ENCODE peak calls at places on chromosomes 6 and 20, in eight cellular contexts. K is NCI-H1417; H is cardiac muscle cell; J is cardiac fibroblast; I is neural crest cell; D is activated T-cell treated with anti-CD3 and anti-CD28 coated beads, Interleukin-2, amount 50 U/mL, for 4 hours; A is stimulated activated CD4-positive, alpha-beta T cell treated with anti-CD3 and anti-CD28 coated beads, TNF-alpha, amount 100 ng/mL, for 4 hours; V is NCI-H1694. W is an unnamed sample.

GRCh38 chr6:159212026-159212425 is 42.8 kb downstream of the FNDC1 start:
- DNase-seq in D (no peak), K (peak), J (peak), H (no peak), I (no peak), V (no peak), A (no peak), W (no peak)

GRCh38 chr6:164166515-164166914 is 752.0 kb downstream of the QKI start:
- DNase-seq in D (no peak), K (no peak), I (no peak), V (no peak), J (no peak), A (no peak), H (no peak), W (no peak)

GRCh38 chr6:116412270-116412669 is 41.5 kb downstream of the DSE start:
- DNase-seq in K (no peak), H (peak), A (no peak), V (no peak), D (no peak), J (peak), I (no peak), W (no peak)

GRCh38 chr6:116165596-116165995 is 39.7 kb upstream of the COL10A1 start:
- DNase-seq in K (no peak), V (no peak), A (no peak), J (no peak), I (no peak), H (no peak), D (no peak), W (no peak)

GRCh38 chr20:32594204-32594603 is 9.1 kb upstream of the NOL4L start:
- DNase-seq in H (no peak), D (no peak), J (no peak), I (no peak), V (no peak), K (no peak), A (no peak), W (no peak)

GRCh38 chr6:124968401-124968800 is 6.2 kb downstream of the RNF217 start:
- DNase-seq in J (peak), V (no peak), D (no peak), H (peak), A (no peak), K (no peak), I (no peak), W (no peak)

GRCh38 chr20:63009988-63010769 is 3.4 kb upstream of the BHLHE23 start:
- DNase-seq in H (no peak), V (no peak), K (peak), A (peak), J (no peak), D (peak), I (no peak), W (no peak)

GRCh38 chr20:53878262-53879047 is 191.9 kb downstream of the BCAS1 start:
- DNase-seq in J (no peak), D (no peak), I (no peak), H (no peak), V (no peak), A (no peak), K (no peak), W (no peak)

GRCh38 chr6:24357336-24358218 is at the start of gene DCDC2:
- DNase-seq in H (peak), J (peak), V (no peak), A (peak), D (peak), K (peak), I (no peak), W (no peak)

GRCh38 chr6:52993461-52993860 is 1.6 kb downstream of the GSTA4 start:
- DNase-seq in I (no peak), D (no peak), V (no peak), J (no peak), A (no peak), H (no peak), K (no peak), W (peak)

GRCh38 chr20:40080059-40080652 is 608.9 kb downstream of the MAFB start:
- DNase-seq in J (no peak), D (no peak), V (no peak), K (no peak), H (no peak), I (no peak), A (no peak), W (no peak)

GRCh38 chr6:43616728-43617472 is 12.2 kb downstream of the GTPBP2 start:
- DNase-seq in V (no peak), A (no peak), D (no peak), I (no peak), H (no peak), J (no peak), K (no peak), W (no peak)

GRCh38 chr20:63320041-63320511 is 27.1 kb downstream of the COL20A1 start:
- DNase-seq in V (no peak), I (no peak), K (no peak), J (no peak), D (no peak), A (no peak), H (no peak), W (no peak)

GRCh38 chr20:42024653-42025052 is 406.5 kb upstream of the CHD6 start:
- DNase-seq in I (peak), H (peak), J (peak), D (no peak), V (no peak), K (no peak), A (no peak), W (no peak)

GRCh38 chr6:84777888-84778287 is 13.5 kb upstream of the TBX18 start:
- DNase-seq in D (no peak), K (no peak), I (no peak), V (no peak), J (no peak), A (no peak), H (no peak), W (no peak)

GRCh38 chr6:159125977-159126376 is 43.2 kb upstream of the FNDC1 start:
- DNase-seq in J (no peak), K (no peak), I (no peak), A (no peak), D (no peak), V (no peak), H (peak), W (no peak)

GRCh38 chr6:84575264-84575663 is 189.1 kb downstream of the TBX18 start:
- DNase-seq in D (no peak), J (peak), A (no peak), I (no peak), H (no peak), V (no peak), K (no peak), W (no peak)

GRCh38 chr6:155040154-155040553 is 45.0 kb downstream of the TIAM2 start:
- DNase-seq in D (no peak), J (no peak), I (no peak), H (no peak), K (no peak), V (no peak), A (no peak), W (no peak)

GRCh38 chr6:6661684-6662083 is 73.2 kb downstream of the LY86 start:
- DNase-seq in J (peak), V (peak), K (peak), H (peak), A (no peak), I (no peak), D (no peak), W (peak)

GRCh38 chr6:127641905-127642304 is 64.9 kb downstream of the C6orf58 start:
- DNase-seq in J (peak), D (no peak), A (no peak), H (peak), I (peak), K (peak), V (peak), W (peak)

GRCh38 chr6:169702640-169703246 is 817 bp downstream of the C6orf120 start:
- DNase-seq in K (peak), A (peak), H (peak), J (peak), I (peak), V (no peak), D (peak), W (no peak)

GRCh38 chr6:599946-600448 is 56.9 kb downstream of the HUS1B start:
- DNase-seq in V (no peak), J (no peak), K (no peak), D (no peak), I (no peak), H (no peak), A (no peak), W (no peak)

GRCh38 chr20:54726687-54727086 is 251.3 kb downstream of the DOK5 start:
- DNase-seq in K (peak), H (no peak), J (no peak), V (peak), I (no peak), D (no peak), A (no peak), W (no peak)

GRCh38 chr6:128499079-128499705 is 21.2 kb downstream of the PTPRK start:
- DNase-seq in V (no peak), I (no peak), J (no peak), A (no peak), D (no peak), H (no peak), K (no peak), W (no peak)

GRCh38 chr20:53210041-53210440 is 237.9 kb downstream of the TSHZ2 start:
- DNase-seq in A (no peak), H (no peak), J (no peak), K (no peak), I (no peak), D (no peak), V (no peak), W (no peak)

GRCh38 chr6:168403370-168404005 is 37.5 kb upstream of the SMOC2 start:
- DNase-seq in K (no peak), A (no peak), V (no peak), I (no peak), J (no peak), D (no peak), H (no peak), W (no peak)